ENCODE peak calls at places on chromosomes 16 and 17, in six cellular contexts. J is cardiac septum; T is skeletal muscle cell; K is nucleus accumbens; I is stimulated activated naive CD8-positive, alpha-beta T cell treated with anti-CD3 and anti-CD28 coated beads, Interleukin-15, Interleukin-2, amounts not matched to agents 100 U/mL and 50 U/mL, for 24 hours; S is naive thymus-derived CD4-positive, alpha-beta T cell. L is an unnamed sample.

GRCh38 chr17:21843318-21843865 is 151.1 kb downstream of the KCNJ18 start:
- DNase-seq in I (no peak), K (no peak), T (no peak), S (no peak), J (no peak), L (no peak)

GRCh38 chr16:87550510-87550961 is 51.8 kb upstream of the JPH3 start:
- DNase-seq in T (no peak), J (no peak), K (peak), I (peak), S (peak), L (no peak)

GRCh38 chr16:20612551-20613470 is 36.6 kb upstream of the ACSM2B start:
- DNase-seq in I (no peak), T (no peak), J (no peak), K (peak), S (no peak), L (peak)

GRCh38 chr16:3215601-3216262 is 19.2 kb downstream of the ZNF200 start:
- DNase-seq in K (no peak), T (no peak), J (no peak), I (peak), S (peak), L (no peak)

GRCh38 chr17:42520540-42520951 is 15.5 kb upstream of the NAGLU start:
- DNase-seq in T (no peak), K (no peak), I (peak), S (no peak), J (no peak), L (no peak)

GRCh38 chr17:76139261-76139752 is 1.7 kb downstream of the FOXJ1 start:
- DNase-seq in I (no peak), J (no peak), S (no peak), T (no peak), K (no peak), L (no peak)

GRCh38 chr16:81447383-81448101 is 2.9 kb downstream of the CMIP start:
- DNase-seq in K (no peak), T (no peak), S (no peak), I (no peak), J (no peak), L (peak)

GRCh38 chr17:18025596-18026407 is 13.2 kb downstream of the ATPAF2 start:
- DNase-seq in K (no peak), S (no peak), J (no peak), T (no peak), I (peak), L (no peak)

GRCh38 chr17:35056013-35056412 is 7.5 kb downstream of the RFFL start:
- DNase-seq in T (no peak), I (no peak), K (no peak), J (no peak), S (no peak), L (no peak)

GRCh38 chr17:49180303-49180702 is 30.1 kb downstream of the GNGT2 start:
- DNase-seq in J (peak), T (no peak), S (peak), K (peak), I (peak), L (peak)

GRCh38 chr17:61815863-61816523 is 47.3 kb downstream of the BRIP1 start:
- DNase-seq in J (no peak), T (no peak), I (no peak), S (no peak), K (no peak), L (no peak)

GRCh38 chr17:34997355-34997862 is 17.1 kb downstream of the LIG3 start:
- DNase-seq in K (no peak), J (no peak), T (peak), S (no peak), I (no peak), L (no peak)

GRCh38 chr17:58121925-58122324 is 26.3 kb upstream of the OR4D1 start:
- DNase-seq in S (peak), T (peak), K (no peak), I (no peak), J (no peak), L (no peak)

GRCh38 chr16:719815-720506 is 985 bp upstream of the ANTKMT start:
- DNase-seq in J (no peak), T (no peak), K (no peak), S (no peak), I (no peak), L (no peak)

GRCh38 chr17:28404461-28404811 is 1.6 kb downstream of the SLC46A1 start:
- DNase-seq in T (no peak), J (no peak), K (no peak), S (no peak), I (no peak), L (no peak)

GRCh38 chr16:84617068-84617630 is 729 bp downstream of the COTL1 start:
- DNase-seq in K (no peak), S (peak), T (no peak), J (no peak), I (peak), L (no peak)

GRCh38 chr17:45861185-45861584 is 16.5 kb downstream of the SPPL2C start:
- DNase-seq in I (no peak), J (no peak), S (no peak), T (no peak), K (no peak), L (no peak)

GRCh38 chr16:64589836-64590235 is 532.0 kb downstream of the CDH11 start:
- DNase-seq in S (no peak), K (no peak), I (no peak), J (no peak), T (peak), L (no peak)

GRCh38 chr16:58836427-58836826 is 102.3 kb upstream of the GOT2 start:
- DNase-seq in J (no peak), K (no peak), T (no peak), S (no peak), I (no peak), L (no peak)

GRCh38 chr17:9284884-9285283 is 263.6 kb downstream of the NTN1 start:
- DNase-seq in K (no peak), S (no peak), I (no peak), T (no peak), J (no peak), L (no peak)

GRCh38 chr16:53546988-53547391 is 44.0 kb upstream of the AKTIP start:
- DNase-seq in K (no peak), T (peak), J (no peak), I (no peak), S (peak), L (no peak)

GRCh38 chr17:71260366-71260765 is 860.5 kb upstream of the SOX9 start:
- DNase-seq in I (no peak), S (no peak), T (peak), J (no peak), K (no peak), L (no peak)

GRCh38 chr16:50599494-50599893 is 51.3 kb downstream of the NKD1 start:
- DNase-seq in I (no peak), T (no peak), S (no peak), K (no peak), J (no peak), L (no peak)

GRCh38 chr17:40625311-40625710 is 22.3 kb downstream of the SMARCE1 start:
- DNase-seq in T (no peak), S (no peak), J (no peak), K (no peak), I (no peak), L (no peak)

GRCh38 chr17:3916013-3916696 is at the start of gene P2RX1:
- DNase-seq in S (peak), I (peak), T (no peak), K (no peak), J (no peak), L (peak)

GRCh38 chr17:72591500-72592241 is 470.9 kb downstream of the SOX9 start:
- DNase-seq in J (no peak), S (no peak), K (no peak), T (no peak), I (peak), L (peak)

GRCh38 chr16:86120201-86120981 is 221.4 kb downstream of the IRF8 start:
- DNase-seq in T (no peak), K (no peak), J (no peak), S (no peak), I (no peak), L (no peak)

GRCh38 chr17:2972749-2973148 is 90.7 kb downstream of the OR1D5 start:
- DNase-seq in T (no peak), K (no peak), S (no peak), I (no peak), J (no peak), L (no peak)

GRCh38 chr16:55662641-55663040 is 6.9 kb downstream of the SLC6A2 start:
- DNase-seq in K (no peak), S (no peak), I (no peak), J (peak), T (no peak), L (no peak)

GRCh38 chr17:77610980-77611641 is 347.4 kb upstream of the TNRC6C start:
- DNase-seq in I (no peak), K (no peak), J (no peak), S (no peak), T (no peak), L (no peak)

GRCh38 chr16:30758988-30759461 is 2.8 kb downstream of the CFAP119 start:
- DNase-seq in K (no peak), T (no peak), J (no peak), I (no peak), S (no peak), L (no peak)